ENCODE peak calls at places on chromosomes 11 and 22, in five cellular contexts. A is MM.1S, R is lower leg skin, I is uterus, G is Panc1. H is an unnamed sample.

GRCh38 chr11:86676533-86677154 is 4.2 kb upstream of the ME3 start:
- DNase-seq in A (no peak), R (no peak), I (no peak), G (no peak), H (no peak)

GRCh38 chr22:50227588-50228215 is 17.1 kb downstream of the TUBGCP6 start:
- DNase-seq in A (no peak), R (no peak), I (no peak), G (no peak), H (no peak)

GRCh38 chr22:17083811-17084540 is 824 bp upstream of the IL17RA start:
- DNase-seq in A (no peak), R (no peak), I (no peak), G (no peak), H (no peak)

GRCh38 chr11:46845440-46845739 is 690 bp downstream of the CKAP5 start:
- DNase-seq in A (peak), R (no peak), I (no peak), G (no peak), H (peak)

GRCh38 chr11:62013266-62014157 is 46.1 kb upstream of the FTH1 start:
- DNase-seq in A (no peak), R (no peak), I (peak), G (no peak), H (peak)

GRCh38 chr22:16917144-16918003 is 90.6 kb downstream of the GAB4 start:
- DNase-seq in A (peak), R (peak), I (peak), G (peak), H (peak)

GRCh38 chr22:19168088-19168890 is 10.2 kb downstream of the SLC25A1 start:
- DNase-seq in A (no peak), R (no peak), I (no peak), G (no peak), H (no peak)

GRCh38 chr11:113261709-113262475 is 52.5 kb upstream of the TTC12 start:
- DNase-seq in A (peak), R (no peak), I (no peak), G (no peak), H (peak)

GRCh38 chr11:70897429-70897828 is 354.9 kb downstream of the SHANK2 start:
- DNase-seq in A (no peak), R (no peak), I (no peak), G (no peak), H (no peak)

GRCh38 chr11:110182886-110183285 is 89.7 kb downstream of the ZC3H12C start:
- DNase-seq in A (no peak), R (no peak), I (no peak), G (no peak), H (peak)

GRCh38 chr11:28346209-28346608 is 238.0 kb downstream of the METTL15 start:
- DNase-seq in A (no peak), R (no peak), I (no peak), G (no peak), H (peak)

GRCh38 chr22:39263626-39264025 is 18.8 kb upstream of the PDGFB start:
- DNase-seq in A (no peak), R (no peak), I (no peak), G (no peak), H (no peak)

GRCh38 chr11:59938132-59938531 is at the start of gene OOSP1:
- DNase-seq in A (no peak), R (no peak), I (no peak), G (no peak), H (no peak)

GRCh38 chr11:33672273-33672672 is 28.4 kb downstream of the C11orf91 start:
- DNase-seq in A (no peak), R (peak), I (no peak), G (no peak), H (no peak)

GRCh38 chr22:36453855-36454378 is 27.5 kb downstream of the TXN2 start:
- DNase-seq in A (no peak), R (no peak), I (no peak), G (no peak), H (no peak)

GRCh38 chr11:7020183-7020917 is at the start of the genes NLRP14 and ZNF214:
- DNase-seq in A (peak), R (peak), I (peak), G (peak), H (peak)

GRCh38 chr11:131370090-131370751 is at the start of gene NTM:
- DNase-seq in A (peak), R (peak), I (no peak), G (no peak), H (peak)

GRCh38 chr11:121814962-121815361 is 301.1 kb downstream of the BLID start:
- DNase-seq in A (no peak), R (no peak), I (no peak), G (no peak), H (peak)

GRCh38 chr11:46248270-46249102 is 29.0 kb upstream of the CREB3L1 start:
- DNase-seq in A (no peak), R (no peak), I (no peak), G (no peak), H (peak)

GRCh38 chr11:1953489-1954284 is 6.6 kb downstream of the MRPL23 start:
- DNase-seq in A (no peak), R (no peak), I (peak), G (no peak), H (no peak)

GRCh38 chr22:28051787-28052356 is 132.8 kb upstream of the PITPNB start:
- DNase-seq in A (no peak), R (peak), I (peak), G (peak), H (peak)

GRCh38 chr11:2987881-2988280 is 4.2 kb downstream of the NAP1L4 start:
- DNase-seq in A (peak), R (no peak), I (no peak), G (no peak), H (no peak)

GRCh38 chr22:22894740-22895731 is 7.4 kb downstream of the IGLL5 start:
- DNase-seq in A (peak), R (no peak), I (no peak), G (no peak), H (no peak)

GRCh38 chr11:120306519-120307242 is 18.4 kb upstream of the TLCD5 start:
- DNase-seq in A (no peak), R (no peak), I (no peak), G (no peak), H (peak)

GRCh38 chr11:59219836-59220235 is 7.1 kb upstream of the MPEG1 start:
- DNase-seq in A (no peak), R (no peak), I (no peak), G (no peak), H (no peak)

GRCh38 chr22:30370681-30371080 is 13.9 kb downstream of the CCDC157 start:
- DNase-seq in A (no peak), R (no peak), I (no peak), G (no peak), H (no peak)

GRCh38 chr11:9691865-9692264 is 28.0 kb downstream of the SWAP70 start:
- DNase-seq in A (no peak), R (no peak), I (no peak), G (peak), H (no peak)

GRCh38 chr22:40753114-40753513 is 66.0 kb downstream of the SLC25A17 start:
- DNase-seq in A (no peak), R (no peak), I (no peak), G (no peak), H (no peak)

GRCh38 chr11:102989379-102990047 is 34.0 kb upstream of the MMP13 start:
- DNase-seq in A (no peak), R (no peak), I (no peak), G (no peak), H (peak)

DNA sequence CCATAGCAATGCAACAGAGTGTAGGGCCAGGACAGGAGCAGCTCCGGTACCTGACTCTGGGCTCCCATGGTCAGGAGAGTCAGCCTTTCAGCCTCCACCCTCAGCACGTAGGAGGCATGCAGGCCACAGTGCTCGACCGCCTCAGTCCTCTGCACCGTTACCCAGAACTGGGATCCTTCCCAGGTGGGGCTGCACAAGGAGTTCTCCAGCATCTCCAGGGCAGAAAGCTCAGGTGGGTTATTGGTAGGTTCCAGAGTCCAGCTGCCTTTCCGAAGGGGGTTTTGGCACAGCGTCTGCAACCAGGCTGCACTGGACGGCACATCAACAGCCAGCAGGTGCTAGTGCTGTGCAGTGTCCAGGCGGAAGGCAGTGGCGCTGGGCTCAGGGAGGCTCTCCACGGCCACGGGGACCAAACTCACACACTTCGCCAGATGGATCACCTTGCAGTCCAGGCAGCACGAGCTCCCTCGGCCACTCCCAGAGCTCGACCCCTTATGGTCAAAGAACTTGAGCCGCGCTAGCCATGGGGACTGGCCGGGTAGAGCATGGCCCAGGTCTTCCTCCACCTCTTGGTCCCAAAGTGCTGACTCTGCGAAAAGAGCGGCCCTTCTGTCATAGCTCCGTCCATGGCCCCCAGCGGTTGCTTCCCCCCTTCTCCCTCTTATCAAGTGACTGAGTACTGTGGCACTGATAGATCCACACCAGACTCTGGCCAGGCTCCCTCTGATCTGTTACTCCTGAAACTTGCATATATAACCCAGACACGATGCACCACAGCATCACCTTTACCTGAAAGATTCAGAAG is 6.9 kb upstream of the PHOX2A start:
- DNase-seq in A (no peak), R (no peak), I (no peak), G (no peak), H (no peak)
- H3K4me3 ChIP-seq in A (no peak), R (no peak), I (no peak), G (no peak), H (no peak)

GRCh38 chr22:34866501-34867171 is 199.3 kb upstream of the ISX start:
- DNase-seq in A (no peak), R (no peak), I (no peak), G (no peak), H (peak)

GRCh38 chr22:34861787-34862186 is 204.2 kb upstream of the ISX start:
- DNase-seq in A (no peak), R (no peak), I (no peak), G (no peak), H (no peak)

DNA sequence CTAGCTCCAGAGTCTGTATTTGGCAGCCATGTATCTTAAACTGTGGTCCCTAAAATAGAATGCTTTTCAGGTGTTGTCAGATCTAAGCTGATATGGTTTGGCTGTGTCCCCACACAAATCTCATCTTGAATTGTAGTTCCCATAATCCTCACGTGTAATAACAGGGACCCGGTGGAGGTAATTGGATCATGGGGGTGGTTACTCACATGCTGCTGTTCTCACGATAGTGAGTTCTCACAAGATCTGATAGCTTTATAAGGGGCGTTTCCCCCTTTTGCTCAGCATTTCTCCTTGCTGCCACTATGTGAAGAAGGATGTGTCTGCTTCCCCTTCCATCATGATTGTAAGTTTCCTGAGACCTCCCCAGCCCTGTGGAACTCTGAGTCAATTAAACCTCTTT is 199.9 kb upstream of the ISX start:
- DNase-seq in A (no peak), R (no peak), I (no peak), G (no peak), H (no peak)
- TF ChIP-seq CTCF in A (no peak), R (no peak), I (no peak), G (no peak), H (no peak)

DNA sequence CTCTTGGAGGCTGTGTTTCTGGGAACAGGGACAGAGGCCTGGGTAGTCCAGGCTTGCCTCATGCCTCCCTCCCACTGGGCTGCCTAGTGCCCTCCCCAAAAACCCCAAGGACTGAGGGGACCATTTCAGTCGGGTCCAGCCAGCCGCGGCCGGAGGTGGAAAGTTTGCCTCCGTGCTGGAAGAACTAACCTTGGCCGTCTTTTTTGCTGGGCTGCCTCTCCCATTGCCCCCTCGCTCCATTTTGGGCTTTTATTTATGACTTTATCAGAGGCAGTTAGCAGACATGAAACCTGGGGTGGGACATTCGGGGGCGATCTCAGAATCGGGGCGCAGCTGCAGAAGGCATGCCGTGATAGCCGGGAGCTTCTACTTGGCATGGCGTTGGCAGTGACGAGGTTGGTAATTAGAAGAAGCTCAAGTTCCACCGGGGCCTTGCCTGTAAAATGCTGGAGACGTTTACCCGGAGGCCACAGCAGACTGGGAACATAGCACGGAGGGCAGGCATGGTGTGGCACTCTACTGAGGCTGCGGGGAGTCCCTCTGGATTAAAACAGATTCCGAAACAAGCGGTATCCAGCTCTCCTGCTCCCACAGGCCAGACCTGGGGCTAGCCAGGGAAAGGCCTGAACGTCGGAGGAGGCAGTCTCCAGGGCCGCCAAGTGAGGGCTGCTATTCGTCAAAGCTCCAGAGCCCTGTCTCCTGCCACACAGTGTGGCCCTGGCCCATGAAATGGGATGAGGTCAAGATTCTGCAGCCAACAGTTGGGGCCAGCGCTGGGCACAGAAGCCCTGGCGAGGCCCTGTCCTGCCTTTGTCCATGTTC is 76.4 kb upstream of the PPARA start:
- DNase-seq in A (no peak), R (no peak), I (peak), G (no peak), H (no peak)
- H3K4me3 ChIP-seq in A (no peak), R (peak), I (peak), G (peak), H (peak)

GRCh38 chr11:12541588-12542151 is 132.6 kb upstream of the TEAD1 start:
- DNase-seq in A (no peak), R (no peak), I (no peak), G (no peak), H (no peak)

GRCh38 chr11:12540075-12540685 is 134.0 kb upstream of the TEAD1 start:
- DNase-seq in A (no peak), R (no peak), I (peak), G (no peak), H (peak)

GRCh38 chr11:12539570-12539969 is 134.7 kb upstream of the TEAD1 start:
- DNase-seq in A (no peak), R (no peak), I (peak), G (no peak), H (peak)

GRCh38 chr11:12542186-12542935 is 131.9 kb upstream of the TEAD1 start:
- DNase-seq in A (no peak), R (no peak), I (no peak), G (no peak), H (no peak)

DNA sequence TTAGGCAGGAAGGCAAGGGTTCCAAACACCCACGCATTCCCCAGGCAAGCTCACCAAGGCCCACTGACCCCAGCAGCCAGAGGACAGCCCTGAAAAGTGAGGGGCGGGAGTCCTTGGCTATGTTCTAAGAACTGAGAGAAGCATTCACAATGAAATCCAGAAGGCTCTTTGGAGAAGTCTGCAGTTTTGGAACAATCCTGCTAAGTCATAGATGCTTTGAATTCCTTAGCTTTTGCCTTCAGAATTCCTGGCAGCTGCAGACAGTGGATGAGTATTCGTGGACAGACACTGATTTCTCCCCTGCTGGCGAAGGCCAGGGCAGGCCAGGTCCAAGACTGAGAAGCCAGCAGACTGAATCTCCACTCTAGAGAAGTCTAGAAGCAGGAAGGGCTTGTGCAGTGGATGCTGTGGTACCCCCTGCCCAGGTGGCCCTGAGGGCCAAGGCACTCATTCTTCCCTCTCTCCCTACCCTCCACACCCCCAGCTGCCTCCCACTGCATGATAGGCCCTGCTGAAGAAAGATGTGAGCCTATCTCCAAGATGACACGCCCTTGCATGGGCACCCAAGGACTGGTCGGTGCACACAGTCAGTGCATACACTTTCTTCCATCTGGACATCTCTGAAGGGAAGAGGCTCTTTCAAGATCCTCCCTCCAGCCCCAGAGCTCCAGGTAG is 133.2 kb upstream of the TEAD1 start:
- DNase-seq in A (no peak), R (no peak), I (peak), G (no peak), H (peak)
- TF ChIP-seq CTCF in A (no peak), R (no peak), I (peak), G (no peak), H (peak)

H was measured in AG10803.